ENCODE peak calls at places on chromosome X, in five cellular contexts. U is GM12865, G is NB4, S is tibial nerve, M is fibroblast of the aortic adventitia. L is an unnamed sample.

GRCh38 chrX:15686818-15687685 is 22.4 kb upstream of the CLTRN start:
- DNase-seq in S (peak; percentile 16), M (peak; percentile 70), U (peak; percentile 63), G (peak; percentile 66), L (no peak)

GRCh38 chrX:3184176-3184930 is 143.1 kb downstream of the ARSF start:
- DNase-seq in G (no peak), M (peak; percentile 85), U (no peak), S (no peak), L (no peak)

GRCh38 chrX:2520539-2520938 is 19.8 kb upstream of the DHRSX start:
- DNase-seq in U (no peak), G (no peak), M (no peak), S (no peak), L (no peak)

GRCh38 chrX:19245711-19246269 is 97.9 kb upstream of the PDHA1 start:
- DNase-seq in G (no peak), M (peak; percentile 4), U (no peak), S (no peak), L (no peak)

GRCh38 chrX:2445662-2446623 is 54.8 kb downstream of the DHRSX start:
- DNase-seq in S (no peak), M (no peak), G (no peak), U (no peak), L (no peak)

GRCh38 chrX:57070185-57070984 is 51.0 kb downstream of the SPIN2B start:
- DNase-seq in S (no peak), U (no peak), M (no peak), G (no peak), L (no peak)

GRCh38 chrX:8848921-8849320 is 47.7 kb upstream of the FAM9A start:
- DNase-seq in M (peak; percentile 20), U (no peak), G (no peak), S (no peak), L (no peak)

GRCh38 chrX:133594156-133594555 is 178.9 kb upstream of the GPC4 start:
- DNase-seq in U (no peak), M (no peak), G (no peak), S (no peak), L (no peak)

GRCh38 chrX:130772313-130773140 is 130.5 kb downstream of the ENOX2 start:
- DNase-seq in S (no peak), U (no peak), G (no peak), M (peak; percentile 54), L (no peak)

GRCh38 chrX:69152398-69152797 is 12.9 kb downstream of the PJA1 start:
- DNase-seq in G (peak; percentile 19), U (no peak), S (no peak), M (no peak), L (peak; percentile 47)

GRCh38 chrX:2261838-2262678 is 238.7 kb downstream of the DHRSX start:
- DNase-seq in G (no peak), M (no peak), S (no peak), U (no peak), L (no peak)

GRCh38 chrX:19886888-19887531 is 390 bp downstream of the SH3KBP1 start:
- DNase-seq in G (peak; percentile 53), S (no peak), U (no peak), M (no peak), L (no peak)

GRCh38 chrX:148043456-148043855 is 62.3 kb downstream of the FMR1NB start:
- DNase-seq in G (peak; percentile 41), U (no peak), M (peak; percentile 10), S (no peak), L (no peak)

GRCh38 chrX:71541546-71542022 is 8.7 kb downstream of the OGT start:
- DNase-seq in U (no peak), M (peak; percentile 77), S (no peak), G (peak; percentile 44), L (no peak)

GRCh38 chrX:137166591-137166990 is 132.8 kb upstream of the GPR101 start:
- DNase-seq in M (no peak), G (peak; percentile 27), U (peak; percentile 4), S (no peak), L (no peak)

DNA sequence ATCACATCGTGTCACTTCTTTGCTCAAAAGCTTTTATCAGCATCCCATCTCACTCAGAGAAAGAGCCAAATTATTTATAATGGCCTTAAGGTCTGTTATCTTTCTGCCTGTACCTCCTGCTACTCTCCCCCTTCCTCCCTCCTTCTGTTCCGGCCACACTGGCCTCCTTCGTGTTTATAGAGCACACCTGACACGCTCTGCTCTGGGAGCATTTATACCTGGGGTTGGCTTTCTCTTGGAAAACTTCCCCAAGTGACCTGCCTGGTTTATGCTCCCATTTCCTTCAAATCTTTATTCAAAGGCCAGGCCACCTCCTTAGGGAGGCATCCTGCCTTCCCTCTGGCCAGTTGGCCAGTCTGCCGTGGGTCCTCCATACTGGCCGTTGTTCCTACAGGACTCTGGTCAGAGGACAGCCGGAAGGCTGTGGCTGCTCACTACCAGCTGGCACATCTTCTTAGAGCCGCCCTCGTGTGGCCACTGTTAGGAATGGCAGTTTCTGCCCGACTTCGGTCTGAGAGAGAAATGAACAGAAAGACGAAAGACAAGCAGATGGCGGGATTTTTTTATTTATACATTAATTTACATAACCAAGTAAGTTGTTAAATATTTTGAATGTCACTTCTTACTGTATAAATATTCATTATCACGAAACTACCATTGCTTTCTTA is 80.2 kb upstream of the CBLL2 start:
- DNase-seq in S (peak; percentile 52), G (peak; percentile 56), U (peak; percentile 65), M (peak; percentile 64), L (no peak)
- H3K4me3 ChIP-seq in S (no peak overlapping the region), G (no peak overlapping the region), U (no peak overlapping the region), M (no peak overlapping the region), L (no peak overlapping the region)

GRCh38 chrX:150127216-150127615 is 188.9 kb upstream of the EOLA2 start:
- DNase-seq in M (no peak), G (no peak), U (no peak), S (no peak), L (no peak)
- TF ChIP-seq CTCF in M (no peak), G (no peak), U (no peak), S (no peak), L (no peak)

GRCh38 chrX:73215263-73215662 is 612 bp upstream of the NAP1L2 start:
- DNase-seq in M (no peak), G (no peak), U (no peak), S (no peak), L (no peak)

GRCh38 chrX:73214366-73215094 is at the start of gene NAP1L2:
- DNase-seq in U (peak; percentile 0), G (peak; percentile 3), M (peak; percentile 9), S (no peak), L (peak; percentile 72)

GRCh38 chrX:73213734-73214133 is 917 bp downstream of the NAP1L2 start:
- DNase-seq in M (no peak), S (no peak), U (no peak), G (no peak), L (no peak)
- H3K4me3 ChIP-seq in M (no peak overlapping the region), S (peak overlapping the region; percentile 45), U (no peak overlapping the region), G (no peak overlapping the region), L (peak overlapping the region; percentile 64)

GRCh38 chrX:109709129-109709631 is 23.9 kb downstream of the ACSL4 start:
- DNase-seq in U (peak; percentile 73), G (peak; percentile 79), M (peak; percentile 54), S (no peak), L (no peak)
- TF ChIP-seq CTCF in U (no peak), G (no peak), M (no peak), S (no peak), L (no peak)

GRCh38 chrX:101080326-101080725 is 1.6 kb downstream of the TMEM35A start:
- DNase-seq in S (no peak), G (no peak), M (no peak), U (no peak), L (no peak)

GRCh38 chrX:101078716-101079115 is at the start of gene TMEM35A:
- DNase-seq in S (no peak), M (peak; percentile 44), U (no peak), G (no peak), L (no peak)

GRCh38 chrX:101081257-101081656 is 2.6 kb downstream of the TMEM35A start:
- DNase-seq in G (no peak), M (peak; percentile 11), S (no peak), U (no peak), L (no peak)

GRCh38 chrX:101079223-101079622 is 544 bp downstream of the TMEM35A start:
- DNase-seq in M (peak; percentile 21), G (no peak), U (no peak), S (no peak), L (no peak)

GRCh38 chrX:101079736-101080135 is 1.1 kb downstream of the TMEM35A start:
- DNase-seq in S (no peak), M (no peak), U (no peak), G (no peak), L (no peak)
- H3K4me3 ChIP-seq in S (no peak overlapping the region), M (peak overlapping the region; percentile 67), U (no peak overlapping the region), G (no peak overlapping the region), L (peak overlapping the region; percentile 64)

GRCh38 chrX:108148524-108148923 is 56.9 kb downstream of the ATG4A start:
- DNase-seq in M (no peak), S (no peak), U (peak; percentile 52), G (no peak), L (no peak)
- TF ChIP-seq CTCF in M (no peak), S (no peak), U (no peak), G (no peak), L (no peak)

L was measured in coronary artery.